ENCODE peak calls at places on chromosomes 12 and 14, in six cellular contexts. One of them, this sample, is unnamed.

GRCh38 chr14:22530101-22530500 is 58.9 kb downstream of the DAD1 start:
- DNase-seq in CD4-positive, alpha-beta T cell: no peak
- DNase-seq in cardiac muscle cell: no peak
- DNase-seq in upper lobe of right lung: no peak
- DNase-seq in IMR-90: no peak
- DNase-seq in K562: no peak
- DNase-seq in this sample: no peak

GRCh38 chr12:53324113-53324778 is 2.8 kb upstream of the AAAS start:
- DNase-seq in CD4-positive, alpha-beta T cell: peak
- DNase-seq in cardiac muscle cell: no peak
- DNase-seq in upper lobe of right lung: peak
- DNase-seq in IMR-90: no peak
- DNase-seq in K562: peak
- DNase-seq in this sample: no peak

GRCh38 chr12:9906888-9907287 is 25.3 kb downstream of the CLEC2A start:
- DNase-seq in CD4-positive, alpha-beta T cell: no peak
- DNase-seq in cardiac muscle cell: no peak
- DNase-seq in upper lobe of right lung: no peak
- DNase-seq in IMR-90: no peak
- DNase-seq in K562: no peak
- DNase-seq in this sample: no peak

GRCh38 chr12:11707535-11707934 is 58.1 kb downstream of the ETV6 start:
- DNase-seq in CD4-positive, alpha-beta T cell: no peak
- DNase-seq in cardiac muscle cell: no peak
- DNase-seq in upper lobe of right lung: no peak
- DNase-seq in IMR-90: no peak
- DNase-seq in K562: no peak
- DNase-seq in this sample: no peak

GRCh38 chr14:90815817-90816662 is at the start of gene TTC7B:
- DNase-seq in CD4-positive, alpha-beta T cell: peak
- DNase-seq in cardiac muscle cell: peak
- DNase-seq in upper lobe of right lung: peak
- DNase-seq in IMR-90: peak
- DNase-seq in K562: peak
- DNase-seq in this sample: no peak

GRCh38 chr12:124655317-124656213 is 88.2 kb upstream of the NCOR2 start:
- DNase-seq in CD4-positive, alpha-beta T cell: no peak
- DNase-seq in cardiac muscle cell: peak
- DNase-seq in upper lobe of right lung: peak
- DNase-seq in IMR-90: peak
- DNase-seq in K562: no peak
- DNase-seq in this sample: no peak

GRCh38 chr12:104956870-104957301 is 1.2 kb downstream of the SLC41A2 start:
- DNase-seq in CD4-positive, alpha-beta T cell: no peak
- DNase-seq in cardiac muscle cell: peak
- DNase-seq in upper lobe of right lung: no peak
- DNase-seq in IMR-90: peak
- DNase-seq in K562: no peak
- DNase-seq in this sample: no peak

GRCh38 chr12:34219046-34219770 is 196.9 kb downstream of the ALG10 start:
- DNase-seq in CD4-positive, alpha-beta T cell: no peak
- DNase-seq in cardiac muscle cell: no peak
- DNase-seq in upper lobe of right lung: no peak
- DNase-seq in IMR-90: peak
- DNase-seq in K562: no peak
- DNase-seq in this sample: no peak

GRCh38 chr14:25038044-25038668 is 11.8 kb downstream of the STXBP6 start:
- DNase-seq in CD4-positive, alpha-beta T cell: no peak
- DNase-seq in cardiac muscle cell: no peak
- DNase-seq in upper lobe of right lung: no peak
- DNase-seq in IMR-90: no peak
- DNase-seq in K562: no peak
- DNase-seq in this sample: no peak

GRCh38 chr14:85483037-85483436 is 46.9 kb upstream of the FLRT2 start:
- DNase-seq in CD4-positive, alpha-beta T cell: no peak
- DNase-seq in cardiac muscle cell: peak
- DNase-seq in upper lobe of right lung: no peak
- DNase-seq in IMR-90: no peak
- DNase-seq in K562: no peak
- DNase-seq in this sample: no peak

GRCh38 chr12:124940393-124941169 is 26.1 kb upstream of the UBC start:
- DNase-seq in CD4-positive, alpha-beta T cell: peak
- DNase-seq in cardiac muscle cell: peak
- DNase-seq in upper lobe of right lung: peak
- DNase-seq in IMR-90: peak
- DNase-seq in K562: peak
- DNase-seq in this sample: peak

GRCh38 chr12:6461401-6462233 is 8.9 kb downstream of the VAMP1 start:
- DNase-seq in CD4-positive, alpha-beta T cell: peak
- DNase-seq in cardiac muscle cell: no peak
- DNase-seq in upper lobe of right lung: peak
- DNase-seq in IMR-90: peak
- DNase-seq in K562: no peak
- DNase-seq in this sample: no peak

GRCh38 chr14:49193365-49194050 is 392.7 kb downstream of the RPS29 start:
- DNase-seq in CD4-positive, alpha-beta T cell: no peak
- DNase-seq in cardiac muscle cell: no peak
- DNase-seq in upper lobe of right lung: no peak
- DNase-seq in IMR-90: no peak
- DNase-seq in K562: no peak
- DNase-seq in this sample: no peak

GRCh38 chr12:127363392-127363791 is 903.6 kb upstream of the TMEM132C start:
- DNase-seq in CD4-positive, alpha-beta T cell: no peak
- DNase-seq in cardiac muscle cell: no peak
- DNase-seq in upper lobe of right lung: no peak
- DNase-seq in IMR-90: no peak
- DNase-seq in K562: peak
- DNase-seq in this sample: no peak

GRCh38 chr12:128818065-128819022 is 5.4 kb downstream of the SLC15A4 start:
- DNase-seq in CD4-positive, alpha-beta T cell: no peak
- DNase-seq in cardiac muscle cell: peak
- DNase-seq in upper lobe of right lung: no peak
- DNase-seq in IMR-90: peak
- DNase-seq in K562: no peak
- DNase-seq in this sample: no peak

GRCh38 chr12:2097617-2098016 is 44.8 kb downstream of the CACNA1C start:
- DNase-seq in CD4-positive, alpha-beta T cell: no peak
- DNase-seq in cardiac muscle cell: no peak
- DNase-seq in upper lobe of right lung: peak
- DNase-seq in IMR-90: no peak
- DNase-seq in K562: no peak
- DNase-seq in this sample: no peak

GRCh38 chr12:112950701-112951100 is 12.4 kb downstream of the OAS3 start:
- DNase-seq in CD4-positive, alpha-beta T cell: no peak
- DNase-seq in cardiac muscle cell: no peak
- DNase-seq in upper lobe of right lung: no peak
- DNase-seq in IMR-90: no peak
- DNase-seq in K562: no peak
- DNase-seq in this sample: no peak

GRCh38 chr14:87628129-87628528 is 364.9 kb downstream of the GALC start:
- DNase-seq in CD4-positive, alpha-beta T cell: no peak
- DNase-seq in cardiac muscle cell: peak
- DNase-seq in upper lobe of right lung: no peak
- DNase-seq in IMR-90: peak
- DNase-seq in K562: no peak
- DNase-seq in this sample: no peak

GRCh38 chr14:25041898-25042297 is 8.0 kb downstream of the STXBP6 start:
- DNase-seq in CD4-positive, alpha-beta T cell: no peak
- DNase-seq in cardiac muscle cell: no peak
- DNase-seq in upper lobe of right lung: no peak
- DNase-seq in IMR-90: no peak
- DNase-seq in K562: no peak
- DNase-seq in this sample: no peak

GRCh38 chr14:35406811-35407630 is 2.5 kb upstream of the NFKBIA start:
- DNase-seq in CD4-positive, alpha-beta T cell: no peak
- DNase-seq in cardiac muscle cell: peak
- DNase-seq in upper lobe of right lung: no peak
- DNase-seq in IMR-90: peak
- DNase-seq in K562: peak
- DNase-seq in this sample: no peak

GRCh38 chr12:95918194-95918993 is 24.0 kb downstream of the CCDC38 start:
- DNase-seq in CD4-positive, alpha-beta T cell: peak
- DNase-seq in cardiac muscle cell: peak
- DNase-seq in upper lobe of right lung: no peak
- DNase-seq in IMR-90: peak
- DNase-seq in K562: peak
- DNase-seq in this sample: no peak

GRCh38 chr14:54784060-54784459 is 118.6 kb downstream of the GCH1 start:
- DNase-seq in CD4-positive, alpha-beta T cell: no peak
- DNase-seq in cardiac muscle cell: no peak
- DNase-seq in upper lobe of right lung: no peak
- DNase-seq in IMR-90: no peak
- DNase-seq in K562: no peak
- DNase-seq in this sample: no peak

GRCh38 chr12:64147011-64147671 is 75.0 kb downstream of the KICS2 start:
- DNase-seq in CD4-positive, alpha-beta T cell: no peak
- DNase-seq in cardiac muscle cell: no peak
- DNase-seq in upper lobe of right lung: no peak
- DNase-seq in IMR-90: no peak
- DNase-seq in K562: no peak
- DNase-seq in this sample: no peak

GRCh38 chr14:36818794-36819384 is 157.2 kb downstream of the PAX9 start:
- DNase-seq in CD4-positive, alpha-beta T cell: no peak
- DNase-seq in cardiac muscle cell: no peak
- DNase-seq in upper lobe of right lung: no peak
- DNase-seq in IMR-90: no peak
- DNase-seq in K562: peak
- DNase-seq in this sample: no peak

GRCh38 chr12:6592087-6592486 is 15.1 kb downstream of the CHD4 start:
- DNase-seq in CD4-positive, alpha-beta T cell: no peak
- DNase-seq in cardiac muscle cell: no peak
- DNase-seq in upper lobe of right lung: no peak
- DNase-seq in IMR-90: no peak
- DNase-seq in K562: no peak
- DNase-seq in this sample: no peak

GRCh38 chr14:96624661-96625435 is 122.7 kb downstream of the PAPOLA start:
- DNase-seq in CD4-positive, alpha-beta T cell: no peak
- DNase-seq in cardiac muscle cell: no peak
- DNase-seq in upper lobe of right lung: no peak
- DNase-seq in IMR-90: no peak
- DNase-seq in K562: no peak
- DNase-seq in this sample: no peak
- TF ChIP-seq CTCF in CD4-positive, alpha-beta T cell: no peak
- TF ChIP-seq CTCF in cardiac muscle cell: no peak
- TF ChIP-seq CTCF in upper lobe of right lung: no peak
- TF ChIP-seq CTCF in IMR-90: no peak
- TF ChIP-seq CTCF in K562: no peak
- TF ChIP-seq CTCF in this sample: no peak

DNA sequence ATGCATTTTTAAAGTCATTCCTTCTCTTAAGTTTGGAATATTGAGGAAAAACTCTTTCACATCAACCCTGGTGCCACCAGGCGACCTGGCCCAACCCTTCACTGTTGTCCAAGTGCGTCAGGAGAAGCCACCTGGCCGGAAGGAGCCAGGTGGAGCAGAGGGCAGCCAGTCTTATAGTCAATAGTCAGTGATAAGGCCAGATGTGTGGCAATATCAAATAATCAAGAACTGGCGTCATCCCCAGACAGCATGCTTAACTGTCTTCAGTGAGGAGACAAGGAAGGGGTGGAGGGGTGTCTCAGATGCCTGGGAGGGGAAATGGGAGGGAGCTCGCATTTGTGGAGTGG is 49.1 kb upstream of the FOS start:
- DNase-seq in CD4-positive, alpha-beta T cell: no peak
- DNase-seq in cardiac muscle cell: peak
- DNase-seq in upper lobe of right lung: no peak
- DNase-seq in IMR-90: no peak
- DNase-seq in K562: no peak
- DNase-seq in this sample: no peak
- TF ChIP-seq CTCF in CD4-positive, alpha-beta T cell: no peak
- TF ChIP-seq CTCF in cardiac muscle cell: no peak
- TF ChIP-seq CTCF in upper lobe of right lung: no peak
- TF ChIP-seq CTCF in IMR-90: no peak
- TF ChIP-seq CTCF in K562: no peak
- TF ChIP-seq CTCF in this sample: no peak

GRCh38 chr14:104827173-104828055 is 26.5 kb downstream of the ZBTB42 start:
- DNase-seq in CD4-positive, alpha-beta T cell: peak
- DNase-seq in cardiac muscle cell: peak
- DNase-seq in upper lobe of right lung: peak
- DNase-seq in IMR-90: peak
- DNase-seq in K562: peak
- DNase-seq in this sample: peak
- TF ChIP-seq CTCF in CD4-positive, alpha-beta T cell: peak
- TF ChIP-seq CTCF in cardiac muscle cell: peak
- TF ChIP-seq CTCF in upper lobe of right lung: peak
- TF ChIP-seq CTCF in IMR-90: peak
- TF ChIP-seq CTCF in K562: peak
- TF ChIP-seq CTCF in this sample: peak

GRCh38 chr12:121916719-121917118 is 1.7 kb upstream of the CFAP251 start:
- DNase-seq in CD4-positive, alpha-beta T cell: no peak
- DNase-seq in cardiac muscle cell: peak
- DNase-seq in upper lobe of right lung: no peak
- DNase-seq in IMR-90: peak
- DNase-seq in K562: no peak
- DNase-seq in this sample: no peak
- TF ChIP-seq CTCF in CD4-positive, alpha-beta T cell: no peak
- TF ChIP-seq CTCF in cardiac muscle cell: peak
- TF ChIP-seq CTCF in upper lobe of right lung: peak
- TF ChIP-seq CTCF in IMR-90: peak
- TF ChIP-seq CTCF in K562: no peak
- TF ChIP-seq CTCF in this sample: peak

This sample was measured in chondrocyte.